ENCODE peak calls at places on chromosomes 16 and 17, in nine cellular contexts. One of them, this sample, is unnamed.

GRCh38 chr17:45019177-45019711 is 32.2 kb downstream of the DCAKD start:
- DNase-seq in CMK: no peak
- DNase-seq in fibroblast of lung: peak
- DNase-seq in iris pigment epithelial cell: peak
- DNase-seq in colonic mucosa: peak
- DNase-seq in effector CD4-positive, alpha-beta T cell: no peak
- DNase-seq in AG09309: no peak
- DNase-seq in PC-9: no peak
- DNase-seq in activated naive CD8-positive, alpha-beta T cell treated with anti-CD3 and anti-CD28 coated beads, Interleukin-2, amount 50 U/mL, for 24 hours: peak
- DNase-seq in this sample: no peak

GRCh38 chr17:8803531-8804416 is 4.6 kb upstream of the MFSD6L start:
- DNase-seq in fibroblast of lung: no peak
- DNase-seq in iris pigment epithelial cell: no peak
- DNase-seq in activated naive CD8-positive, alpha-beta T cell treated with anti-CD3 and anti-CD28 coated beads, Interleukin-2, amount 50 U/mL, for 24 hours: no peak
- DNase-seq in CMK: no peak
- DNase-seq in colonic mucosa: peak
- DNase-seq in effector CD4-positive, alpha-beta T cell: no peak
- DNase-seq in PC-9: no peak
- DNase-seq in AG09309: no peak
- DNase-seq in this sample: no peak

GRCh38 chr17:17844500-17844899 is 7.7 kb upstream of the SREBF1 start:
- DNase-seq in PC-9: no peak
- DNase-seq in fibroblast of lung: no peak
- DNase-seq in colonic mucosa: no peak
- DNase-seq in CMK: no peak
- DNase-seq in iris pigment epithelial cell: no peak
- DNase-seq in effector CD4-positive, alpha-beta T cell: no peak
- DNase-seq in AG09309: no peak
- DNase-seq in activated naive CD8-positive, alpha-beta T cell treated with anti-CD3 and anti-CD28 coated beads, Interleukin-2, amount 50 U/mL, for 24 hours: no peak
- DNase-seq in this sample: no peak

GRCh38 chr16:31868164-31868563 is 5.4 kb upstream of the ZNF267 start:
- DNase-seq in activated naive CD8-positive, alpha-beta T cell treated with anti-CD3 and anti-CD28 coated beads, Interleukin-2, amount 50 U/mL, for 24 hours: no peak
- DNase-seq in PC-9: no peak
- DNase-seq in colonic mucosa: no peak
- DNase-seq in fibroblast of lung: no peak
- DNase-seq in AG09309: no peak
- DNase-seq in effector CD4-positive, alpha-beta T cell: no peak
- DNase-seq in iris pigment epithelial cell: no peak
- DNase-seq in CMK: no peak
- DNase-seq in this sample: no peak

GRCh38 chr17:40311575-40311974 is 2.6 kb downstream of the RARA start:
- DNase-seq in colonic mucosa: peak
- DNase-seq in fibroblast of lung: no peak
- DNase-seq in AG09309: no peak
- DNase-seq in PC-9: peak
- DNase-seq in iris pigment epithelial cell: no peak
- DNase-seq in CMK: no peak
- DNase-seq in activated naive CD8-positive, alpha-beta T cell treated with anti-CD3 and anti-CD28 coated beads, Interleukin-2, amount 50 U/mL, for 24 hours: no peak
- DNase-seq in effector CD4-positive, alpha-beta T cell: no peak
- DNase-seq in this sample: no peak

GRCh38 chr17:68591583-68591982 is 9.6 kb downstream of the FAM20A start:
- DNase-seq in activated naive CD8-positive, alpha-beta T cell treated with anti-CD3 and anti-CD28 coated beads, Interleukin-2, amount 50 U/mL, for 24 hours: no peak
- DNase-seq in PC-9: no peak
- DNase-seq in CMK: no peak
- DNase-seq in effector CD4-positive, alpha-beta T cell: no peak
- DNase-seq in fibroblast of lung: no peak
- DNase-seq in iris pigment epithelial cell: no peak
- DNase-seq in AG09309: no peak
- DNase-seq in colonic mucosa: no peak
- DNase-seq in this sample: no peak

GRCh38 chr17:77329741-77330531 is 189.2 kb downstream of the SEC14L1 start:
- DNase-seq in fibroblast of lung: no peak
- DNase-seq in iris pigment epithelial cell: no peak
- DNase-seq in activated naive CD8-positive, alpha-beta T cell treated with anti-CD3 and anti-CD28 coated beads, Interleukin-2, amount 50 U/mL, for 24 hours: no peak
- DNase-seq in CMK: no peak
- DNase-seq in colonic mucosa: peak
- DNase-seq in effector CD4-positive, alpha-beta T cell: no peak
- DNase-seq in AG09309: no peak
- DNase-seq in PC-9: no peak
- DNase-seq in this sample: no peak

GRCh38 chr17:42809250-42809649 is 10.6 kb downstream of the CNTD1 start:
- DNase-seq in effector CD4-positive, alpha-beta T cell: no peak
- DNase-seq in activated naive CD8-positive, alpha-beta T cell treated with anti-CD3 and anti-CD28 coated beads, Interleukin-2, amount 50 U/mL, for 24 hours: no peak
- DNase-seq in AG09309: peak
- DNase-seq in PC-9: no peak
- DNase-seq in CMK: no peak
- DNase-seq in iris pigment epithelial cell: peak
- DNase-seq in fibroblast of lung: peak
- DNase-seq in colonic mucosa: no peak
- DNase-seq in this sample: peak

GRCh38 chr16:21005008-21005407 is 104.4 kb downstream of the LYRM1 start:
- DNase-seq in CMK: no peak
- DNase-seq in AG09309: no peak
- DNase-seq in PC-9: no peak
- DNase-seq in colonic mucosa: no peak
- DNase-seq in effector CD4-positive, alpha-beta T cell: no peak
- DNase-seq in iris pigment epithelial cell: no peak
- DNase-seq in activated naive CD8-positive, alpha-beta T cell treated with anti-CD3 and anti-CD28 coated beads, Interleukin-2, amount 50 U/mL, for 24 hours: no peak
- DNase-seq in fibroblast of lung: no peak
- DNase-seq in this sample: no peak

GRCh38 chr16:82061861-82062525 is 26.9 kb downstream of the HSD17B2 start:
- DNase-seq in AG09309: no peak
- DNase-seq in fibroblast of lung: peak
- DNase-seq in colonic mucosa: no peak
- DNase-seq in PC-9: no peak
- DNase-seq in effector CD4-positive, alpha-beta T cell: no peak
- DNase-seq in activated naive CD8-positive, alpha-beta T cell treated with anti-CD3 and anti-CD28 coated beads, Interleukin-2, amount 50 U/mL, for 24 hours: peak
- DNase-seq in iris pigment epithelial cell: peak
- DNase-seq in CMK: no peak
- DNase-seq in this sample: no peak

GRCh38 chr16:58196898-58197313 is 1.0 kb downstream of the CSNK2A2 start:
- DNase-seq in CMK: no peak
- DNase-seq in effector CD4-positive, alpha-beta T cell: no peak
- DNase-seq in colonic mucosa: no peak
- DNase-seq in fibroblast of lung: peak
- DNase-seq in iris pigment epithelial cell: peak
- DNase-seq in AG09309: no peak
- DNase-seq in PC-9: no peak
- DNase-seq in activated naive CD8-positive, alpha-beta T cell treated with anti-CD3 and anti-CD28 coated beads, Interleukin-2, amount 50 U/mL, for 24 hours: no peak
- DNase-seq in this sample: no peak

GRCh38 chr17:81371910-81372760 is 23.1 kb upstream of the BAHCC1 start:
- DNase-seq in colonic mucosa: no peak
- DNase-seq in PC-9: no peak
- DNase-seq in AG09309: no peak
- DNase-seq in fibroblast of lung: peak
- DNase-seq in CMK: no peak
- DNase-seq in iris pigment epithelial cell: peak
- DNase-seq in activated naive CD8-positive, alpha-beta T cell treated with anti-CD3 and anti-CD28 coated beads, Interleukin-2, amount 50 U/mL, for 24 hours: no peak
- DNase-seq in effector CD4-positive, alpha-beta T cell: no peak
- DNase-seq in this sample: no peak

GRCh38 chr16:22189473-22190168 is 16.5 kb upstream of the EEF2K start:
- DNase-seq in colonic mucosa: peak
- DNase-seq in CMK: no peak
- DNase-seq in AG09309: no peak
- DNase-seq in fibroblast of lung: peak
- DNase-seq in iris pigment epithelial cell: peak
- DNase-seq in activated naive CD8-positive, alpha-beta T cell treated with anti-CD3 and anti-CD28 coated beads, Interleukin-2, amount 50 U/mL, for 24 hours: peak
- DNase-seq in effector CD4-positive, alpha-beta T cell: peak
- DNase-seq in PC-9: no peak
- DNase-seq in this sample: no peak

GRCh38 chr16:77037696-77038347 is 153.2 kb upstream of the MON1B start:
- DNase-seq in activated naive CD8-positive, alpha-beta T cell treated with anti-CD3 and anti-CD28 coated beads, Interleukin-2, amount 50 U/mL, for 24 hours: no peak
- DNase-seq in fibroblast of lung: no peak
- DNase-seq in AG09309: no peak
- DNase-seq in effector CD4-positive, alpha-beta T cell: no peak
- DNase-seq in iris pigment epithelial cell: no peak
- DNase-seq in PC-9: no peak
- DNase-seq in CMK: no peak
- DNase-seq in colonic mucosa: no peak
- DNase-seq in this sample: no peak

GRCh38 chr16:84897911-84898377 is 78.2 kb downstream of the CRISPLD2 start:
- DNase-seq in PC-9: no peak
- DNase-seq in activated naive CD8-positive, alpha-beta T cell treated with anti-CD3 and anti-CD28 coated beads, Interleukin-2, amount 50 U/mL, for 24 hours: no peak
- DNase-seq in iris pigment epithelial cell: peak
- DNase-seq in colonic mucosa: no peak
- DNase-seq in effector CD4-positive, alpha-beta T cell: no peak
- DNase-seq in AG09309: no peak
- DNase-seq in CMK: no peak
- DNase-seq in fibroblast of lung: no peak
- DNase-seq in this sample: no peak

GRCh38 chr17:39209317-39210092 is 9.4 kb downstream of the RPL19 start:
- DNase-seq in effector CD4-positive, alpha-beta T cell: peak
- DNase-seq in AG09309: no peak
- DNase-seq in fibroblast of lung: peak
- DNase-seq in PC-9: no peak
- DNase-seq in iris pigment epithelial cell: peak
- DNase-seq in CMK: no peak
- DNase-seq in activated naive CD8-positive, alpha-beta T cell treated with anti-CD3 and anti-CD28 coated beads, Interleukin-2, amount 50 U/mL, for 24 hours: peak
- DNase-seq in colonic mucosa: peak
- DNase-seq in this sample: no peak

GRCh38 chr17:83042522-83043158 is 36.8 kb upstream of the METRNL start:
- DNase-seq in iris pigment epithelial cell: no peak
- DNase-seq in PC-9: no peak
- DNase-seq in fibroblast of lung: no peak
- DNase-seq in colonic mucosa: no peak
- DNase-seq in activated naive CD8-positive, alpha-beta T cell treated with anti-CD3 and anti-CD28 coated beads, Interleukin-2, amount 50 U/mL, for 24 hours: no peak
- DNase-seq in effector CD4-positive, alpha-beta T cell: no peak
- DNase-seq in AG09309: no peak
- DNase-seq in CMK: no peak
- DNase-seq in this sample: no peak

GRCh38 chr17:40097931-40098845 is 2.2 kb downstream of the NR1D1 start:
- DNase-seq in colonic mucosa: peak
- DNase-seq in fibroblast of lung: peak
- DNase-seq in PC-9: no peak
- DNase-seq in AG09309: no peak
- DNase-seq in effector CD4-positive, alpha-beta T cell: no peak
- DNase-seq in iris pigment epithelial cell: peak
- DNase-seq in activated naive CD8-positive, alpha-beta T cell treated with anti-CD3 and anti-CD28 coated beads, Interleukin-2, amount 50 U/mL, for 24 hours: no peak
- DNase-seq in CMK: no peak
- DNase-seq in this sample: no peak

GRCh38 chr17:4879591-4879990 is 19.7 kb upstream of the C17orf107 start:
- DNase-seq in activated naive CD8-positive, alpha-beta T cell treated with anti-CD3 and anti-CD28 coated beads, Interleukin-2, amount 50 U/mL, for 24 hours: no peak
- DNase-seq in AG09309: no peak
- DNase-seq in colonic mucosa: no peak
- DNase-seq in iris pigment epithelial cell: no peak
- DNase-seq in effector CD4-positive, alpha-beta T cell: no peak
- DNase-seq in PC-9: no peak
- DNase-seq in CMK: no peak
- DNase-seq in fibroblast of lung: no peak
- DNase-seq in this sample: no peak

GRCh38 chr17:21282850-21283249 is 1.7 kb upstream of the MAP2K3 start:
- DNase-seq in activated naive CD8-positive, alpha-beta T cell treated with anti-CD3 and anti-CD28 coated beads, Interleukin-2, amount 50 U/mL, for 24 hours: no peak
- DNase-seq in CMK: no peak
- DNase-seq in iris pigment epithelial cell: no peak
- DNase-seq in AG09309: no peak
- DNase-seq in effector CD4-positive, alpha-beta T cell: no peak
- DNase-seq in PC-9: no peak
- DNase-seq in colonic mucosa: no peak
- DNase-seq in fibroblast of lung: no peak
- DNase-seq in this sample: no peak

GRCh38 chr16:58515871-58516767 is 802 bp downstream of the SETD6 start:
- DNase-seq in CMK: no peak
- DNase-seq in fibroblast of lung: no peak
- DNase-seq in iris pigment epithelial cell: peak
- DNase-seq in PC-9: peak
- DNase-seq in activated naive CD8-positive, alpha-beta T cell treated with anti-CD3 and anti-CD28 coated beads, Interleukin-2, amount 50 U/mL, for 24 hours: peak
- DNase-seq in AG09309: no peak
- DNase-seq in colonic mucosa: peak
- DNase-seq in effector CD4-positive, alpha-beta T cell: peak
- DNase-seq in this sample: no peak

GRCh38 chr17:59765038-59765437 is 57.6 kb downstream of the VMP1 start:
- DNase-seq in PC-9: no peak
- DNase-seq in iris pigment epithelial cell: no peak
- DNase-seq in fibroblast of lung: peak
- DNase-seq in AG09309: no peak
- DNase-seq in activated naive CD8-positive, alpha-beta T cell treated with anti-CD3 and anti-CD28 coated beads, Interleukin-2, amount 50 U/mL, for 24 hours: no peak
- DNase-seq in colonic mucosa: no peak
- DNase-seq in effector CD4-positive, alpha-beta T cell: no peak
- DNase-seq in CMK: no peak
- DNase-seq in this sample: no peak

GRCh38 chr17:79617304-79617703 is 6.5 kb upstream of the RBFOX3 start:
- DNase-seq in effector CD4-positive, alpha-beta T cell: no peak
- DNase-seq in iris pigment epithelial cell: no peak
- DNase-seq in AG09309: no peak
- DNase-seq in fibroblast of lung: no peak
- DNase-seq in PC-9: no peak
- DNase-seq in colonic mucosa: no peak
- DNase-seq in CMK: no peak
- DNase-seq in activated naive CD8-positive, alpha-beta T cell treated with anti-CD3 and anti-CD28 coated beads, Interleukin-2, amount 50 U/mL, for 24 hours: no peak
- DNase-seq in this sample: no peak

GRCh38 chr17:82684207-82684903 is 14.1 kb downstream of the RAB40B start:
- DNase-seq in iris pigment epithelial cell: no peak
- DNase-seq in PC-9: no peak
- DNase-seq in CMK: no peak
- DNase-seq in fibroblast of lung: peak
- DNase-seq in AG09309: no peak
- DNase-seq in activated naive CD8-positive, alpha-beta T cell treated with anti-CD3 and anti-CD28 coated beads, Interleukin-2, amount 50 U/mL, for 24 hours: no peak
- DNase-seq in colonic mucosa: peak
- DNase-seq in effector CD4-positive, alpha-beta T cell: no peak
- DNase-seq in this sample: no peak

GRCh38 chr16:1906052-1906845 is 12.0 kb downstream of the HS3ST6 start:
- DNase-seq in AG09309: no peak
- DNase-seq in CMK: no peak
- DNase-seq in effector CD4-positive, alpha-beta T cell: no peak
- DNase-seq in activated naive CD8-positive, alpha-beta T cell treated with anti-CD3 and anti-CD28 coated beads, Interleukin-2, amount 50 U/mL, for 24 hours: no peak
- DNase-seq in colonic mucosa: no peak
- DNase-seq in PC-9: no peak
- DNase-seq in iris pigment epithelial cell: no peak
- DNase-seq in fibroblast of lung: no peak
- DNase-seq in this sample: no peak

GRCh38 chr16:87828071-87828971 is 41.0 kb downstream of the SLC7A5 start:
- DNase-seq in AG09309: no peak
- DNase-seq in CMK: no peak
- DNase-seq in iris pigment epithelial cell: no peak
- DNase-seq in activated naive CD8-positive, alpha-beta T cell treated with anti-CD3 and anti-CD28 coated beads, Interleukin-2, amount 50 U/mL, for 24 hours: peak
- DNase-seq in fibroblast of lung: no peak
- DNase-seq in effector CD4-positive, alpha-beta T cell: no peak
- DNase-seq in colonic mucosa: no peak
- DNase-seq in PC-9: no peak
- DNase-seq in this sample: no peak

GRCh38 chr16:2769100-2769529 is 8.0 kb downstream of the ELOB start:
- DNase-seq in activated naive CD8-positive, alpha-beta T cell treated with anti-CD3 and anti-CD28 coated beads, Interleukin-2, amount 50 U/mL, for 24 hours: no peak
- DNase-seq in colonic mucosa: no peak
- DNase-seq in effector CD4-positive, alpha-beta T cell: no peak
- DNase-seq in AG09309: no peak
- DNase-seq in fibroblast of lung: no peak
- DNase-seq in iris pigment epithelial cell: no peak
- DNase-seq in PC-9: no peak
- DNase-seq in CMK: no peak
- DNase-seq in this sample: no peak

GRCh38 chr16:75188832-75189477 is 18.0 kb downstream of the CTRB2 start:
- DNase-seq in AG09309: no peak
- DNase-seq in effector CD4-positive, alpha-beta T cell: no peak
- DNase-seq in PC-9: peak
- DNase-seq in fibroblast of lung: no peak
- DNase-seq in iris pigment epithelial cell: no peak
- DNase-seq in colonic mucosa: no peak
- DNase-seq in activated naive CD8-positive, alpha-beta T cell treated with anti-CD3 and anti-CD28 coated beads, Interleukin-2, amount 50 U/mL, for 24 hours: no peak
- DNase-seq in CMK: no peak
- DNase-seq in this sample: no peak

GRCh38 chr17:39818282-39819000 is 45.7 kb downstream of the IKZF3 start:
- DNase-seq in effector CD4-positive, alpha-beta T cell: no peak
- DNase-seq in colonic mucosa: no peak
- DNase-seq in activated naive CD8-positive, alpha-beta T cell treated with anti-CD3 and anti-CD28 coated beads, Interleukin-2, amount 50 U/mL, for 24 hours: no peak
- DNase-seq in iris pigment epithelial cell: no peak
- DNase-seq in AG09309: no peak
- DNase-seq in CMK: no peak
- DNase-seq in PC-9: no peak
- DNase-seq in fibroblast of lung: no peak
- DNase-seq in this sample: no peak

GRCh38 chr17:17785407-17785806 is 51.4 kb downstream of the SREBF1 start:
- DNase-seq in PC-9: no peak
- DNase-seq in fibroblast of lung: no peak
- DNase-seq in AG09309: no peak
- DNase-seq in effector CD4-positive, alpha-beta T cell: no peak
- DNase-seq in iris pigment epithelial cell: no peak
- DNase-seq in colonic mucosa: no peak
- DNase-seq in activated naive CD8-positive, alpha-beta T cell treated with anti-CD3 and anti-CD28 coated beads, Interleukin-2, amount 50 U/mL, for 24 hours: no peak
- DNase-seq in CMK: no peak
- DNase-seq in this sample: no peak

GRCh38 chr16:70597135-70597534 is 49.2 kb upstream of the IL34 start:
- DNase-seq in CMK: no peak
- DNase-seq in fibroblast of lung: no peak
- DNase-seq in iris pigment epithelial cell: no peak
- DNase-seq in effector CD4-positive, alpha-beta T cell: no peak
- DNase-seq in activated naive CD8-positive, alpha-beta T cell treated with anti-CD3 and anti-CD28 coated beads, Interleukin-2, amount 50 U/mL, for 24 hours: no peak
- DNase-seq in PC-9: no peak
- DNase-seq in AG09309: no peak
- DNase-seq in colonic mucosa: no peak
- DNase-seq in this sample: no peak